ENCODE peak calls at places on chromosomes 3 and 15, in ten cellular contexts. E is mesothelial cell of epicardium; Y is endothelial cell; X is cardiac muscle cell; T is mammary epithelial cell; D is foreskin fibroblast; B is CD8-positive, alpha-beta T cell; O is tibial nerve; F is progenitor cell of endocrine pancreas; U is heart right ventricle. Q is an unnamed sample.

GRCh38 chr3:142495103-142495502 is 47.3 kb upstream of the XRN1 start:
- DNase-seq in E (no peak), B (no peak), X (no peak), O (no peak), U (no peak), D (no peak), T (peak), Y (no peak), F (no peak), Q (no peak)

GRCh38 chr3:144831955-144832716 is 860.5 kb downstream of the DIPK2A start:
- DNase-seq in F (no peak), B (no peak), D (no peak), O (no peak), T (no peak), Y (no peak), X (peak), E (no peak), U (no peak), Q (no peak)

GRCh38 chr3:73558399-73559075 is 66.2 kb downstream of the PDZRN3 start:
- DNase-seq in U (no peak), B (no peak), T (no peak), Y (no peak), E (no peak), D (peak), O (no peak), F (no peak), X (peak), Q (no peak)

GRCh38 chr3:1087066-1087555 is 5.7 kb upstream of the CNTN6 start:
- DNase-seq in U (no peak), F (no peak), Y (no peak), O (no peak), B (no peak), D (peak), T (peak), X (peak), E (peak), Q (peak)

GRCh38 chr3:82654708-82655107 is 893.3 kb upstream of the GBE1 start:
- DNase-seq in B (no peak), O (no peak), D (no peak), T (no peak), Y (no peak), U (no peak), F (no peak), X (no peak), E (no peak), Q (no peak)

GRCh38 chr15:42153874-42154575 is 2.4 kb downstream of the PLA2G4F start:
- DNase-seq in X (no peak), U (no peak), D (no peak), Y (no peak), B (no peak), F (no peak), E (no peak), O (no peak), T (no peak), Q (no peak)

GRCh38 chr3:177618873-177619771 is 421.8 kb upstream of the TBL1XR1 start:
- DNase-seq in X (peak), T (peak), D (peak), Y (no peak), F (no peak), B (no peak), E (no peak), O (no peak), U (no peak), Q (peak)

GRCh38 chr3:183515968-183516851 is 39.3 kb downstream of the KLHL6 start:
- DNase-seq in B (peak), Y (no peak), U (no peak), T (no peak), O (no peak), X (no peak), E (no peak), D (no peak), F (no peak), Q (no peak)

GRCh38 chr3:52786330-52787215 is 8.0 kb upstream of the ITIH3 start:
- DNase-seq in T (no peak), U (no peak), Y (no peak), B (no peak), F (no peak), X (no peak), D (no peak), E (no peak), O (no peak), Q (no peak)

GRCh38 chr3:50652709-50653108 is 22.0 kb upstream of the DOCK3 start:
- DNase-seq in F (no peak), E (no peak), D (peak), O (no peak), T (peak), B (peak), X (no peak), U (peak), Y (peak), Q (peak)

DNA sequence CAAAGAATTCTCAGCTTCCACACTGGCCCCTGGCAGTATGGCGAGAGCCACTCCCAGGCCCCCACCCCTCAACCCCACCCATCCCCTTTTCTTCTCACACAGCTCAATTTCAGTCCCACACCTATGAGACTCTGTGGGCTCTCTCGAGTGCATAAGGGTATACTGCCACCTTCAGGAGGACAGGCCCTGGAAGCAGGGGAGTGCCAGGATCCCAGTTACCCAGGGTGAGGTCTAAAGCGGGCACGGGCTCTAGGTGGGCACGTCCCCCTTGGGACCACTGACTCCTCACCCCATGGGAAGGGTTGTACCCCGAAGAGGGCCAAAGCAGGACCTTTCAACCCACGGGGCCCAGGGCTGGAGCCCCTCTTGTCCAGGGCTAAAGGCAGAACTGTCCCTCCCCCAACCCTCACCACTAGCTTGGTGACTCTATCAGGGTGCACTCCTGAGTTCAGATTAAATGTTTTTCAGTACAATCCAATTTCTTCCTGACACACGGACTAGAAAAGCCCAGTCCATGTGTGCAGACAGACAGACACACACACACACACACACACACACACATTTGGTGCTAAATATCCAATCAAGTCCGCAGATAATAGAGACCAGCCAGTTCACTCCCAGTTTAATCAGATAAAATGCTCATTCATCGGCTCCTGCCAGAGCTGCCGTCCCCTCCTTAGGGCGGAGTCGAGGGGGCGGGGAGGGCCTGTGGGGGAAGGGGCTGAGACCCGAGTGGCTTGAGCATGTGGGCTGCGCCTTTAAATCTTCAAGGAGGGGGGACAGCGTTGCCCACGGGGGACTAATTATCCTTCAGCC is 59.4 kb downstream of the CYP11A1 start:
- DNase-seq in Y (peak), E (peak), O (peak), D (peak), F (no peak), B (peak), T (peak), U (peak), X (peak), Q (peak)
- TF ChIP-seq CTCF in Y (peak), E (peak), O (peak), D (peak), F (peak), B (peak), T (peak), U (peak), X (peak), Q (peak)

DNA sequence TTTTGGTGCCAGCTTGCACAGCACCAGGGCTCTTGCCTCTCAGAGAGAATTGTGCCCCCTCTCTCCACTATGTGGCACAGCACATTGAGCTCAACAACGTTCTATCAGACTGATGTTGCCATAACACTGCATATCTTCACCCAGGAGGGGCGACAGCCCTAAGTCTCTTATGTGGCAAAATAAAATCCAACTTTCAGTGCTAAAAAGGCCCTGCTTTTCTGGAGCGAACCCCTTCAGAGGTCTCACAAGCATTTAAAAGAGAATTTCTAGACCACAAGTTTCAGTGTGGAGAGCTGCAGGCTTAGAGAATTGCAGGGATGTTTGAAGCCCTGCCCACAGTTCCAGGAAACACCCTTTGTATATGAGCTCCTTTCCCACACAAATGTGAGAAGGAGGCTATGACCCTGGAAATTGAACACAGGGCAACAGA is 85.5 kb downstream of the LIPC start:
- DNase-seq in B (no peak), U (no peak), T (no peak), X (no peak), E (no peak), F (no peak), D (no peak), Y (no peak), O (no peak), Q (no peak)
- TF ChIP-seq CTCF in B (no peak), U (no peak), T (peak), X (no peak), E (no peak), F (no peak), D (no peak), Y (no peak), O (no peak), Q (no peak)

GRCh38 chr3:197576838-197577237 is 21.1 kb upstream of the BDH1 start:
- DNase-seq in O (no peak), E (no peak), Y (no peak), T (no peak), U (no peak), D (no peak), B (no peak), F (no peak), X (no peak), Q (no peak)

GRCh38 chr3:197580253-197580691 is 24.5 kb upstream of the BDH1 start:
- DNase-seq in Y (no peak), U (no peak), O (no peak), X (no peak), D (no peak), B (no peak), F (no peak), E (no peak), T (no peak), Q (no peak)

GRCh38 chr3:197575362-197575761 is 19.6 kb upstream of the BDH1 start:
- DNase-seq in D (no peak), B (no peak), U (no peak), E (no peak), F (no peak), X (no peak), O (no peak), T (peak), Y (no peak), Q (no peak)

GRCh38 chr3:197577366-197578074 is 21.8 kb upstream of the BDH1 start:
- DNase-seq in X (no peak), U (no peak), B (no peak), T (no peak), F (no peak), Y (no peak), E (no peak), D (no peak), O (no peak), Q (no peak)

DNA sequence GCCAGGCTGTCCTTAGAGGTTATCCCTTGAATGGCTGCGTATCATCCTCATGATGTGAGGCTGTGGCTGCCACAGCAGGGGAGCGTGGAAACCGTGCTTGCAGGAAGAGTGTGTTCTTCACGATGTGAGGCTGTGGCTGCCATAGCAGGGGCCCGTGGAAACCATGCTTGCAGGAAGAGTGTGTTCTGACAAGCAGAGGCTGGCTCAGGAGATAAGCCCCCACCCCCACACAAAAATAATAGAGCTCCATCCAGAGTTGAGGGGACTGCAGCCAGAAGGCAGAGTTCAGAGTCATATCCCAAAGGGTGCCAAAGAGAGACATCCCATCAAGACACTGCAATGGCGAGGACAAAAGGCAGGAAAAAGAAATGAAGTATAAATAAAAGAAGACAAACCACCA is 22.6 kb upstream of the BDH1 start:
- DNase-seq in T (no peak), U (no peak), Y (no peak), B (no peak), X (no peak), E (no peak), O (no peak), F (no peak), D (no peak), Q (no peak)
- TF ChIP-seq CTCF in T (no peak), U (no peak), Y (no peak), B (no peak), X (no peak), E (no peak), O (no peak), F (no peak), D (no peak), Q (no peak)

GRCh38 chr3:16873872-16874271 is 10.9 kb upstream of the PLCL2 start:
- DNase-seq in B (no peak), E (no peak), D (no peak), F (no peak), X (no peak), O (no peak), T (no peak), U (no peak), Y (no peak), Q (no peak)

GRCh38 chr3:16875876-16876575 is 8.7 kb upstream of the PLCL2 start:
- DNase-seq in D (no peak), F (no peak), E (no peak), U (no peak), B (no peak), X (no peak), O (no peak), T (no peak), Y (no peak), Q (no peak)

GRCh38 chr3:16869606-16870005 is 15.1 kb upstream of the PLCL2 start:
- DNase-seq in D (no peak), Y (no peak), F (no peak), O (no peak), T (no peak), U (no peak), E (no peak), X (no peak), B (no peak), Q (no peak)

GRCh38 chr3:16868513-16868912 is 16.2 kb upstream of the PLCL2 start:
- DNase-seq in O (no peak), E (no peak), X (no peak), D (no peak), T (no peak), Y (no peak), F (no peak), B (no peak), U (no peak), Q (no peak)

GRCh38 chr3:16871915-16872842 is 12.6 kb upstream of the PLCL2 start:
- DNase-seq in B (no peak), F (no peak), T (no peak), E (no peak), U (no peak), D (no peak), Y (no peak), O (no peak), X (peak), Q (no peak)
- TF ChIP-seq CTCF in B (no peak), F (peak), T (no peak), E (no peak), U (no peak), D (no peak), Y (no peak), O (no peak), X (no peak), Q (no peak)

GRCh38 chr15:76059320-76060097 is at the start of gene TMEM266:
- DNase-seq in B (peak), E (peak), T (peak), O (no peak), U (peak), D (peak), X (peak), F (peak), Y (peak), Q (peak)
- TF ChIP-seq CTCF in B (no peak), E (no peak), T (no peak), O (no peak), U (no peak), D (no peak), X (no peak), F (peak), Y (no peak), Q (no peak)

GRCh38 chr3:58237238-58237939 is at the start of gene ABHD6:
- DNase-seq in F (peak), B (peak), E (peak), X (peak), U (peak), D (peak), O (peak), T (peak), Y (peak), Q (peak)
- TF ChIP-seq CTCF in F (peak), B (no peak), E (no peak), X (peak), U (no peak), D (no peak), O (no peak), T (no peak), Y (no peak), Q (no peak)

GRCh38 chr15:95291878-95292472 is 1038.5 kb upstream of the NR2F2 start:
- DNase-seq in D (peak), B (no peak), X (peak), O (no peak), F (no peak), E (no peak), U (no peak), Y (no peak), T (peak), Q (peak)
- TF ChIP-seq CTCF in D (peak), B (peak), X (peak), O (peak), F (peak), E (peak), U (peak), Y (peak), T (peak), Q (peak)

GRCh38 chr3:108090701-108091497 is at the start of gene CD47:
- DNase-seq in B (peak), D (peak), T (peak), X (peak), F (peak), E (peak), O (peak), U (peak), Y (peak), Q (peak)
- TF ChIP-seq CTCF in B (no peak), D (no peak), T (no peak), X (no peak), F (no peak), E (no peak), O (no peak), U (no peak), Y (no peak), Q (no peak)

GRCh38 chr3:56929809-56930615 is 128.3 kb upstream of the ARHGEF3 start:
- DNase-seq in X (no peak), E (no peak), O (no peak), B (no peak), T (no peak), Y (no peak), F (no peak), U (no peak), D (no peak), Q (no peak)

GRCh38 chr3:56923546-56924224 is 121.9 kb upstream of the ARHGEF3 start:
- DNase-seq in F (no peak), X (peak), E (no peak), O (no peak), B (peak), T (peak), U (no peak), D (peak), Y (peak), Q (peak)

GRCh38 chr3:56930706-56931105 is 129.0 kb upstream of the ARHGEF3 start:
- DNase-seq in U (no peak), D (no peak), B (no peak), Y (no peak), O (no peak), F (no peak), X (no peak), T (peak), E (no peak), Q (no peak)

GRCh38 chr3:56928379-56929068 is 126.8 kb upstream of the ARHGEF3 start:
- DNase-seq in X (peak), O (no peak), T (no peak), Y (no peak), B (peak), F (no peak), U (no peak), D (no peak), E (no peak), Q (peak)

GRCh38 chr3:56926513-56927282 is 124.9 kb upstream of the ARHGEF3 start:
- DNase-seq in X (peak), E (peak), Y (no peak), T (peak), O (no peak), B (no peak), U (no peak), F (no peak), D (peak), Q (no peak)
- TF ChIP-seq CTCF in X (peak), E (no peak), Y (no peak), T (no peak), O (no peak), B (no peak), U (no peak), F (no peak), D (peak), Q (no peak)

Q was measured in Calu3.